ENCODE peak calls at places on chromosomes 5 and 9, in seven cellular contexts. X is fibroblast of villous mesenchyme, H is cardiac muscle cell, J is SK-N-SH, I is fibroblast of mammary gland, V is HFFc6, G is upper lobe of right lung. E is an unnamed sample.

GRCh38 chr5:127410906-127411780 is 106.3 kb upstream of the PRRC1 start:
- DNase-seq in X (peak), H (no peak), J (no peak), I (no peak), V (no peak), G (no peak), E (no peak)

GRCh38 chr9:105656131-105656921 is 5.9 kb upstream of the TAL2 start:
- DNase-seq in X (peak), H (peak), J (peak), I (no peak), V (no peak), G (no peak), E (no peak)

GRCh38 chr9:98104445-98104881 is 14.6 kb downstream of the TRIM14 start:
- DNase-seq in X (no peak), H (no peak), J (no peak), I (no peak), V (no peak), G (no peak), E (no peak)

GRCh38 chr5:129963359-129963758 is 59.1 kb downstream of the CHSY3 start:
- DNase-seq in X (peak), H (peak), J (no peak), I (peak), V (no peak), G (no peak), E (peak)

GRCh38 chr9:96661711-96662110 is 6.6 kb upstream of the PRXL2C start:
- DNase-seq in X (no peak), H (peak), J (no peak), I (no peak), V (peak), G (no peak), E (peak)

GRCh38 chr5:116424951-116425350 is 149.7 kb downstream of the SEMA6A start:
- DNase-seq in X (no peak), H (no peak), J (no peak), I (no peak), V (no peak), G (no peak), E (no peak)

GRCh38 chr9:104232781-104233341 is 138.8 kb downstream of the SMC2 start:
- DNase-seq in X (no peak), H (no peak), J (no peak), I (peak), V (no peak), G (no peak), E (peak)

GRCh38 chr9:110065527-110065926 is 142.4 kb downstream of the C9orf152 start:
- DNase-seq in X (peak), H (no peak), J (no peak), I (peak), V (no peak), G (no peak), E (no peak)

GRCh38 chr5:176530406-176530982 is 6.7 kb downstream of the RNF44 start:
- DNase-seq in X (no peak), H (no peak), J (peak), I (no peak), V (no peak), G (no peak), E (no peak)

GRCh38 chr5:122612901-122613300 is 162.0 kb upstream of the SNX2 start:
- DNase-seq in X (no peak), H (peak), J (no peak), I (no peak), V (no peak), G (no peak), E (no peak)

GRCh38 chr5:140251527-140251973 is 51.4 kb downstream of the PFDN1 start:
- DNase-seq in X (peak), H (no peak), J (no peak), I (peak), V (peak), G (no peak), E (peak)

GRCh38 chr9:126055386-126055785 is 271.2 kb upstream of the MVB12B start:
- DNase-seq in X (no peak), H (no peak), J (no peak), I (peak), V (peak), G (peak), E (peak)

GRCh38 chr9:4375424-4376195 is 75.7 kb upstream of the GLIS3 start:
- DNase-seq in X (peak), H (peak), J (peak), I (peak), V (peak), G (no peak), E (peak)

GRCh38 chr5:116502097-116502496 is 72.5 kb downstream of the SEMA6A start:
- DNase-seq in X (no peak), H (no peak), J (no peak), I (no peak), V (no peak), G (no peak), E (no peak)

GRCh38 chr9:120863833-120864232 is 13.2 kb downstream of the PHF19 start:
- DNase-seq in X (no peak), H (no peak), J (no peak), I (no peak), V (no peak), G (peak), E (no peak)

GRCh38 chr5:369151-369939 is 47.8 kb downstream of the AHRR start:
- DNase-seq in X (no peak), H (no peak), J (no peak), I (no peak), V (no peak), G (peak), E (no peak)

GRCh38 chr5:131281133-131281867 is 17.4 kb downstream of the CDC42SE2 start:
- DNase-seq in X (no peak), H (no peak), J (no peak), I (no peak), V (no peak), G (no peak), E (no peak)

GRCh38 chr5:1188464-1188863 is 12.9 kb upstream of the SLC6A19 start:
- DNase-seq in X (no peak), H (no peak), J (no peak), I (no peak), V (no peak), G (no peak), E (no peak)

GRCh38 chr5:138763037-138763778 is 10.0 kb downstream of the CTNNA1 start:
- DNase-seq in X (no peak), H (no peak), J (no peak), I (no peak), V (no peak), G (no peak), E (no peak)

GRCh38 chr5:9288234-9288633 is 257.6 kb downstream of the SEMA5A start:
- DNase-seq in X (no peak), H (no peak), J (no peak), I (no peak), V (no peak), G (no peak), E (no peak)

DNA sequence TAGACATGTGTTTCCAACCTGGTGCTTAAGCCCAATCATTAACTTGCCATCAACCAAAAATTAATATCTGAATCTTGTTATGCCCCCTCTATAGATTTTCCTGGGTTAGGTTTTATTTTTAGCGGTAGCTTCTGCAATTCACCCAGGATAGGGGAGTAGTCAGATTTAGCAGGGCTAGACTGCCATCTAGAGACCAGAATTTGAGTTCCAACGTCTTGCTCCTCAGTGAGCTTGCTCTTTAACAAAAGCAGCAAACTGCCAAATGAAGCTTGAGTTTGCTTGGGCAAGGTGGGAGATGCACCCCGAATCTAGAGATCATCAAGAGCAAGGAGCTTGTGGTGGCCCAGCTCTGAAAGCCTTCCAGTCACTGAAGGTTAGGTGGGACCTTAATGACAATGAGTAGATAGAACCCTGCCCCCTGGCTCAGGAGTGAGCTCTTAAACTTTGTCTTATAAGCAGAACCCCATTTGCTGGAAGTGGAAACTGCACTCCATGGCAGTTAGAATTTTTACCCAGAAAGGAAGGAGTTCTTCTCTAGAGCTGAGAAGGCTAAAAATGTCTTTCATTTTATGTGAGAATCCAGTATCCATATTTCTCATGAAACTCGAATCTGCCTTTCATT is 456.1 kb downstream of the RASEF start:
- DNase-seq in X (peak), H (peak), J (peak), I (peak), V (peak), G (no peak), E (peak)
- TF ChIP-seq CTCF in X (peak), H (peak), J (peak), I (peak), V (peak), G (peak), E (peak)

GRCh38 chr5:32942225-32942989 is 231.3 kb downstream of the NPR3 start:
- DNase-seq in X (peak), H (peak), J (peak), I (peak), V (no peak), G (no peak), E (peak)
- TF ChIP-seq CTCF in X (peak), H (peak), J (peak), I (peak), V (peak), G (peak), E (peak)

GRCh38 chr9:3359048-3359692 is 166.6 kb downstream of the RFX3 start:
- DNase-seq in X (no peak), H (no peak), J (no peak), I (no peak), V (no peak), G (no peak), E (no peak)

GRCh38 chr9:3359778-3360177 is 166.0 kb downstream of the RFX3 start:
- DNase-seq in X (no peak), H (no peak), J (no peak), I (no peak), V (no peak), G (no peak), E (no peak)

GRCh38 chr9:3360245-3360644 is 165.6 kb downstream of the RFX3 start:
- DNase-seq in X (no peak), H (no peak), J (no peak), I (no peak), V (no peak), G (no peak), E (no peak)

GRCh38 chr9:3361115-3361514 is 164.7 kb downstream of the RFX3 start:
- DNase-seq in X (no peak), H (no peak), J (no peak), I (no peak), V (no peak), G (no peak), E (no peak)

GRCh38 chr9:3361689-3362392 is 164.0 kb downstream of the RFX3 start:
- DNase-seq in X (no peak), H (no peak), J (no peak), I (no peak), V (no peak), G (no peak), E (no peak)
- TF ChIP-seq CTCF in X (no peak), H (no peak), J (no peak), I (no peak), V (no peak), G (no peak), E (no peak)

GRCh38 chr5:172502969-172503368 is 48.6 kb upstream of the SH3PXD2B start:
- DNase-seq in X (no peak), H (peak), J (peak), I (peak), V (no peak), G (peak), E (no peak)
- TF ChIP-seq CTCF in X (no peak), H (no peak), J (no peak), I (no peak), V (no peak), G (no peak), E (no peak)

E was measured in brain microvascular endothelial cell.